ENCODE peak calls at places on chromosomes 1 and 21, in five cellular contexts. O is GM12865; M is GM23248; Y is NCI-H510A treated with DMSO at 0.1 percent for 48 hours; R is stimulated activated CD8-positive, alpha-beta memory T cell treated with anti-CD3 and anti-CD28 coated beads, Interleukin-4, amount 100 ng/mL, for 4 hours. S is an unnamed sample.

GRCh38 chr1:45802343-45803298 is 791 bp upstream of the MAST2 start:
- DNase-seq in R (no peak), Y (peak; percentile 82), O (peak; percentile 62), M (peak; percentile 99), S (no peak)

GRCh38 chr1:218347316-218347712 is 2.2 kb downstream of the TGFB2 start:
- DNase-seq in Y (no peak), O (no peak), M (peak; percentile 43), R (no peak), S (no peak)

GRCh38 chr1:218392717-218393116 is 47.6 kb downstream of the TGFB2 start:
- DNase-seq in O (no peak), R (no peak), M (no peak), Y (no peak), S (no peak)

GRCh38 chr1:113940365-113941244 is 11.5 kb downstream of the HIPK1 start:
- DNase-seq in M (no peak), Y (no peak), O (peak; percentile 56), R (peak; percentile 14), S (no peak)

GRCh38 chr1:40825430-40825778 is 36.8 kb downstream of the CITED4 start:
- DNase-seq in R (no peak), O (peak; percentile 45), Y (peak; percentile 53), M (no peak), S (no peak)

GRCh38 chr1:212621043-212621829 is 12.7 kb downstream of the ATF3 start:
- DNase-seq in Y (no peak), R (no peak), O (no peak), M (no peak), S (no peak)

GRCh38 chr1:243490748-243491686 is 235.2 kb downstream of the SDCCAG8 start:
- DNase-seq in R (no peak), M (peak; percentile 74), Y (no peak), O (no peak), S (no peak)

GRCh38 chr1:159849972-159850371 is 12.5 kb downstream of the VSIG8 start:
- DNase-seq in R (no peak), Y (no peak), M (peak; percentile 75), O (no peak), S (no peak)

GRCh38 chr1:154716012-154716411 is 108.0 kb upstream of the ADAR start:
- DNase-seq in O (no peak), Y (no peak), R (no peak), M (peak; percentile 61), S (no peak)

GRCh38 chr1:192550922-192551534 is 24.5 kb upstream of the RGS1 start:
- DNase-seq in M (peak; percentile 83), R (no peak), O (peak; percentile 88), Y (no peak), S (no peak)

GRCh38 chr1:204683284-204684205 is 2.0 kb downstream of the LRRN2 start:
- DNase-seq in Y (no peak), M (no peak), R (no peak), O (no peak), S (no peak)

GRCh38 chr1:83857108-83857507 is 141.8 kb downstream of the TTLL7 start:
- DNase-seq in O (peak; percentile 40), Y (peak; percentile 27), M (peak; percentile 61), R (no peak), S (no peak)

GRCh38 chr1:193794239-193794638 is 607.8 kb upstream of the B3GALT2 start:
- DNase-seq in R (no peak), M (no peak), Y (no peak), O (no peak), S (no peak)

GRCh38 chr1:22237433-22238093 is 94.7 kb upstream of the WNT4 start:
- DNase-seq in O (no peak), R (no peak), M (no peak), Y (no peak), S (no peak)

GRCh38 chr1:22500476-22500875 is 48.8 kb downstream of the ZBTB40 start:
- DNase-seq in Y (peak; percentile 28), R (no peak), O (no peak), M (peak; percentile 36), S (no peak)

GRCh38 chr1:154760469-154760933 is 109.6 kb downstream of the KCNN3 start:
- DNase-seq in Y (peak; percentile 63), O (peak; percentile 65), M (peak; percentile 33), R (peak; percentile 69), S (no peak)

GRCh38 chr1:106952766-106953165 is 103.7 kb upstream of the PRMT6 start:
- DNase-seq in M (peak; percentile 66), Y (no peak), O (no peak), R (no peak), S (no peak)

GRCh38 chr21:16709866-16710550 is 802.8 kb upstream of the CXADR start:
- DNase-seq in M (peak; percentile 86), Y (no peak), R (no peak), O (no peak), S (no peak)

GRCh38 chr1:173112129-173112528 is 61.4 kb upstream of the TNFSF18 start:
- DNase-seq in Y (no peak), R (no peak), O (peak; percentile 57), M (peak; percentile 42), S (no peak)

GRCh38 chr1:32321712-32322291 is 14.2 kb downstream of the MARCKSL1 start:
- DNase-seq in O (no peak), M (no peak), R (no peak), Y (no peak), S (no peak)

GRCh38 chr1:33455537-33456301 is 16.7 kb upstream of the ZSCAN20 start:
- DNase-seq in R (no peak), M (peak; percentile 88), Y (peak; percentile 89), O (peak; percentile 85), S (no peak)

GRCh38 chr1:68819190-68819829 is 322.4 kb upstream of the DEPDC1 start:
- DNase-seq in R (no peak), M (peak; percentile 37), Y (peak; percentile 73), O (peak; percentile 2), S (no peak)